ENCODE peak calls at places on chromosome 12, in nine cellular contexts. One of them, this sample, is unnamed.

GRCh38 chr12:1706284-1707016 is 15.6 kb downstream of the ADIPOR2 start:
- DNase-seq in activated CD8-positive, alpha-beta T cell treated with anti-CD3 and anti-CD28 coated beads, Interleukin-2, amount 10 ng/mL, durations not matched to agents 7 days and 5 days: no peak
- DNase-seq in HEK293T: no peak
- DNase-seq in fibroblast of gingiva: peak
- DNase-seq in ovary: no peak
- DNase-seq in NCI-H1092 treated with DMSO at 0.1 percent for 48 hours: no peak
- DNase-seq in DMS79 treated with DMSO at 0.1 percent for 48 hours: no peak
- DNase-seq in IMR-90: peak
- DNase-seq in A172: no peak
- DNase-seq in this sample: no peak

GRCh38 chr12:22334696-22335290 is at the start of gene ST8SIA1:
- DNase-seq in fibroblast of gingiva: peak
- DNase-seq in IMR-90: no peak
- DNase-seq in DMS79 treated with DMSO at 0.1 percent for 48 hours: no peak
- DNase-seq in activated CD8-positive, alpha-beta T cell treated with anti-CD3 and anti-CD28 coated beads, Interleukin-2, amount 10 ng/mL, durations not matched to agents 7 days and 5 days: peak
- DNase-seq in A172: peak
- DNase-seq in HEK293T: peak
- DNase-seq in ovary: peak
- DNase-seq in NCI-H1092 treated with DMSO at 0.1 percent for 48 hours: no peak
- DNase-seq in this sample: peak

GRCh38 chr12:45458854-45459807 is 243.2 kb downstream of the ANO6 start:
- DNase-seq in A172: no peak
- DNase-seq in DMS79 treated with DMSO at 0.1 percent for 48 hours: no peak
- DNase-seq in NCI-H1092 treated with DMSO at 0.1 percent for 48 hours: no peak
- DNase-seq in fibroblast of gingiva: peak
- DNase-seq in HEK293T: no peak
- DNase-seq in ovary: no peak
- DNase-seq in activated CD8-positive, alpha-beta T cell treated with anti-CD3 and anti-CD28 coated beads, Interleukin-2, amount 10 ng/mL, durations not matched to agents 7 days and 5 days: no peak
- DNase-seq in IMR-90: peak
- DNase-seq in this sample: no peak

GRCh38 chr12:29634057-29634456 is 136.6 kb upstream of the OVCH1 start:
- DNase-seq in HEK293T: no peak
- DNase-seq in IMR-90: peak
- DNase-seq in DMS79 treated with DMSO at 0.1 percent for 48 hours: no peak
- DNase-seq in NCI-H1092 treated with DMSO at 0.1 percent for 48 hours: no peak
- DNase-seq in A172: no peak
- DNase-seq in fibroblast of gingiva: peak
- DNase-seq in ovary: no peak
- DNase-seq in activated CD8-positive, alpha-beta T cell treated with anti-CD3 and anti-CD28 coated beads, Interleukin-2, amount 10 ng/mL, durations not matched to agents 7 days and 5 days: no peak
- DNase-seq in this sample: no peak

GRCh38 chr12:60535363-60535762 is 939.5 kb downstream of the SLC16A7 start:
- DNase-seq in fibroblast of gingiva: peak
- DNase-seq in NCI-H1092 treated with DMSO at 0.1 percent for 48 hours: no peak
- DNase-seq in DMS79 treated with DMSO at 0.1 percent for 48 hours: no peak
- DNase-seq in IMR-90: peak
- DNase-seq in A172: no peak
- DNase-seq in ovary: no peak
- DNase-seq in activated CD8-positive, alpha-beta T cell treated with anti-CD3 and anti-CD28 coated beads, Interleukin-2, amount 10 ng/mL, durations not matched to agents 7 days and 5 days: no peak
- DNase-seq in HEK293T: no peak
- DNase-seq in this sample: no peak

GRCh38 chr12:51593539-51593938 is 2.5 kb downstream of the SCN8A start:
- DNase-seq in fibroblast of gingiva: peak
- DNase-seq in DMS79 treated with DMSO at 0.1 percent for 48 hours: no peak
- DNase-seq in NCI-H1092 treated with DMSO at 0.1 percent for 48 hours: no peak
- DNase-seq in activated CD8-positive, alpha-beta T cell treated with anti-CD3 and anti-CD28 coated beads, Interleukin-2, amount 10 ng/mL, durations not matched to agents 7 days and 5 days: peak
- DNase-seq in IMR-90: peak
- DNase-seq in A172: peak
- DNase-seq in HEK293T: peak
- DNase-seq in ovary: no peak
- DNase-seq in this sample: peak

GRCh38 chr12:32502693-32503510 is 103.5 kb downstream of the FGD4 start:
- DNase-seq in NCI-H1092 treated with DMSO at 0.1 percent for 48 hours: peak
- DNase-seq in HEK293T: no peak
- DNase-seq in A172: no peak
- DNase-seq in IMR-90: peak
- DNase-seq in fibroblast of gingiva: peak
- DNase-seq in DMS79 treated with DMSO at 0.1 percent for 48 hours: no peak
- DNase-seq in activated CD8-positive, alpha-beta T cell treated with anti-CD3 and anti-CD28 coated beads, Interleukin-2, amount 10 ng/mL, durations not matched to agents 7 days and 5 days: no peak
- DNase-seq in ovary: peak
- DNase-seq in this sample: peak

GRCh38 chr12:18551703-18552102 is 186.1 kb downstream of the PLCZ1 start:
- DNase-seq in NCI-H1092 treated with DMSO at 0.1 percent for 48 hours: no peak
- DNase-seq in A172: no peak
- DNase-seq in fibroblast of gingiva: no peak
- DNase-seq in DMS79 treated with DMSO at 0.1 percent for 48 hours: no peak
- DNase-seq in IMR-90: no peak
- DNase-seq in activated CD8-positive, alpha-beta T cell treated with anti-CD3 and anti-CD28 coated beads, Interleukin-2, amount 10 ng/mL, durations not matched to agents 7 days and 5 days: no peak
- DNase-seq in HEK293T: no peak
- DNase-seq in ovary: no peak
- DNase-seq in this sample: no peak

GRCh38 chr12:55827806-55828205 is 1.6 kb downstream of the DNAJC14 start:
- DNase-seq in activated CD8-positive, alpha-beta T cell treated with anti-CD3 and anti-CD28 coated beads, Interleukin-2, amount 10 ng/mL, durations not matched to agents 7 days and 5 days: no peak
- DNase-seq in IMR-90: no peak
- DNase-seq in ovary: no peak
- DNase-seq in NCI-H1092 treated with DMSO at 0.1 percent for 48 hours: no peak
- DNase-seq in DMS79 treated with DMSO at 0.1 percent for 48 hours: no peak
- DNase-seq in HEK293T: no peak
- DNase-seq in fibroblast of gingiva: no peak
- DNase-seq in A172: no peak
- DNase-seq in this sample: no peak

GRCh38 chr12:60101715-60102114 is 505.9 kb downstream of the SLC16A7 start:
- DNase-seq in DMS79 treated with DMSO at 0.1 percent for 48 hours: no peak
- DNase-seq in ovary: no peak
- DNase-seq in fibroblast of gingiva: peak
- DNase-seq in NCI-H1092 treated with DMSO at 0.1 percent for 48 hours: no peak
- DNase-seq in A172: peak
- DNase-seq in IMR-90: peak
- DNase-seq in HEK293T: no peak
- DNase-seq in activated CD8-positive, alpha-beta T cell treated with anti-CD3 and anti-CD28 coated beads, Interleukin-2, amount 10 ng/mL, durations not matched to agents 7 days and 5 days: no peak
- DNase-seq in this sample: no peak

GRCh38 chr12:41032386-41032785 is 155.7 kb upstream of the PDZRN4 start:
- DNase-seq in ovary: no peak
- DNase-seq in DMS79 treated with DMSO at 0.1 percent for 48 hours: no peak
- DNase-seq in HEK293T: no peak
- DNase-seq in NCI-H1092 treated with DMSO at 0.1 percent for 48 hours: no peak
- DNase-seq in activated CD8-positive, alpha-beta T cell treated with anti-CD3 and anti-CD28 coated beads, Interleukin-2, amount 10 ng/mL, durations not matched to agents 7 days and 5 days: no peak
- DNase-seq in A172: no peak
- DNase-seq in fibroblast of gingiva: no peak
- DNase-seq in IMR-90: no peak
- DNase-seq in this sample: no peak

GRCh38 chr12:100706029-100706428 is 88.5 kb upstream of the ANO4 start:
- DNase-seq in activated CD8-positive, alpha-beta T cell treated with anti-CD3 and anti-CD28 coated beads, Interleukin-2, amount 10 ng/mL, durations not matched to agents 7 days and 5 days: no peak
- DNase-seq in IMR-90: peak
- DNase-seq in A172: peak
- DNase-seq in ovary: no peak
- DNase-seq in DMS79 treated with DMSO at 0.1 percent for 48 hours: peak
- DNase-seq in HEK293T: no peak
- DNase-seq in NCI-H1092 treated with DMSO at 0.1 percent for 48 hours: peak
- DNase-seq in fibroblast of gingiva: peak
- DNase-seq in this sample: peak

GRCh38 chr12:113314121-113314529 is 20.8 kb downstream of the SLC8B1 start:
- DNase-seq in NCI-H1092 treated with DMSO at 0.1 percent for 48 hours: no peak
- DNase-seq in DMS79 treated with DMSO at 0.1 percent for 48 hours: no peak
- DNase-seq in activated CD8-positive, alpha-beta T cell treated with anti-CD3 and anti-CD28 coated beads, Interleukin-2, amount 10 ng/mL, durations not matched to agents 7 days and 5 days: no peak
- DNase-seq in IMR-90: peak
- DNase-seq in HEK293T: no peak
- DNase-seq in fibroblast of gingiva: no peak
- DNase-seq in A172: peak
- DNase-seq in ovary: no peak
- DNase-seq in this sample: peak

GRCh38 chr12:56995930-56996496 is 10.3 kb downstream of the ZBTB39 start:
- DNase-seq in DMS79 treated with DMSO at 0.1 percent for 48 hours: no peak
- DNase-seq in HEK293T: no peak
- DNase-seq in ovary: no peak
- DNase-seq in fibroblast of gingiva: no peak
- DNase-seq in IMR-90: no peak
- DNase-seq in activated CD8-positive, alpha-beta T cell treated with anti-CD3 and anti-CD28 coated beads, Interleukin-2, amount 10 ng/mL, durations not matched to agents 7 days and 5 days: no peak
- DNase-seq in NCI-H1092 treated with DMSO at 0.1 percent for 48 hours: no peak
- DNase-seq in A172: no peak
- DNase-seq in this sample: no peak

GRCh38 chr12:117134059-117134458 is 34.8 kb upstream of the TESC start:
- DNase-seq in HEK293T: no peak
- DNase-seq in IMR-90: no peak
- DNase-seq in activated CD8-positive, alpha-beta T cell treated with anti-CD3 and anti-CD28 coated beads, Interleukin-2, amount 10 ng/mL, durations not matched to agents 7 days and 5 days: peak
- DNase-seq in A172: no peak
- DNase-seq in DMS79 treated with DMSO at 0.1 percent for 48 hours: no peak
- DNase-seq in ovary: no peak
- DNase-seq in fibroblast of gingiva: peak
- DNase-seq in NCI-H1092 treated with DMSO at 0.1 percent for 48 hours: no peak
- DNase-seq in this sample: no peak